ENCODE peak calls at places on chromosomes 4 and X, in nine cellular contexts. W, V, A, O, K, X, T, F and U are unnamed samples.

GRCh38 chr4:88999392-88999791 is 57.6 kb downstream of the FAM13A start:
- DNase-seq in W (peak; percentile 65), V (no peak), A (no peak), O (no peak), K (no peak), X (no peak), T (no peak), F (peak; percentile 70), U (no peak)

GRCh38 chrX:68894513-68895338 is 65.9 kb downstream of the EFNB1 start:
- DNase-seq in W (peak; percentile 42), V (peak; percentile 74), A (peak; percentile 34), O (peak; percentile 75), K (no peak), X (peak; percentile 9), T (no peak), F (peak; percentile 37), U (no peak)

GRCh38 chrX:24961809-24962208 is 54.0 kb downstream of the ARX start:
- DNase-seq in W (no peak), V (no peak), A (no peak), O (no peak), K (no peak), X (no peak), T (no peak), F (no peak), U (no peak)

GRCh38 chrX:22126311-22126710 is 94.2 kb downstream of the PHEX start:
- DNase-seq in W (no peak), V (no peak), A (no peak), O (no peak), K (no peak), X (no peak), T (no peak), F (no peak), U (no peak)

GRCh38 chrX:106949366-106949765 is 29.2 kb downstream of the CLDN2 start:
- DNase-seq in W (no peak), V (no peak), A (no peak), O (no peak), K (no peak), X (no peak), T (no peak), F (no peak), U (no peak)

GRCh38 chr4:5292091-5292490 is 240.8 kb downstream of the STK32B start:
- DNase-seq in W (no peak), V (no peak), A (no peak), O (no peak), K (no peak), X (no peak), T (no peak), F (no peak), U (no peak)

GRCh38 chrX:13430136-13430827 is 110.4 kb upstream of the ATXN3L start:
- DNase-seq in W (no peak), V (no peak), A (no peak), O (peak; percentile 11), K (no peak), X (no peak), T (no peak), F (no peak), U (no peak)

GRCh38 chr4:69760455-69760854 is at the start of gene SULT1B1:
- DNase-seq in W (no peak), V (no peak), A (no peak), O (no peak), K (no peak), X (no peak), T (no peak), F (no peak), U (peak; percentile 24)

GRCh38 chrX:52574416-52575275 is 57.8 kb upstream of the XAGE1B start:
- DNase-seq in W (peak; percentile 15), V (no peak), A (peak; percentile 24), O (peak; percentile 61), K (peak; percentile 23), X (no peak), T (no peak), F (peak; percentile 17), U (no peak)

GRCh38 chrX:45517090-45517973 is 316.7 kb upstream of the DIPK2B start:
- DNase-seq in W (peak; percentile 23), V (no peak), A (no peak), O (peak; percentile 61), K (no peak), X (no peak), T (no peak), F (no peak), U (no peak)

GRCh38 chr4:100960232-100960631 is 387.1 kb downstream of the PPP3CA start:
- DNase-seq in W (no peak), V (no peak), A (no peak), O (no peak), K (no peak), X (no peak), T (no peak), F (no peak), U (no peak)

GRCh38 chrX:31268359-31268758 is 196.5 kb upstream of the FTHL17 start:
- DNase-seq in W (no peak), V (no peak), A (no peak), O (peak; percentile 56), K (no peak), X (no peak), T (no peak), F (no peak), U (no peak)

GRCh38 chr4:110518889-110519490 is 43.0 kb downstream of the ENPEP start:
- DNase-seq in W (peak; percentile 4), V (no peak), A (no peak), O (peak; percentile 42), K (no peak), X (no peak), T (no peak), F (no peak), U (no peak)